ENCODE peak calls at places on chromosome 2, in six cellular contexts. R is kidney epithelial cell, J is choroid plexus epithelial cell, T is tibial artery, A is fibroblast of lung, M is esophagus squamous epithelium. P is an unnamed sample.

GRCh38 chr2:86372641-86373502 is 35.4 kb upstream of the REEP1 start:
- DNase-seq in R (no peak), J (peak; percentile 63), T (no peak), A (peak; percentile 33), M (no peak), P (peak; percentile 53)

GRCh38 chr2:38073211-38074005 is 2.5 kb downstream of the CYP1B1 start:
- DNase-seq in R (no peak), J (no peak), T (no peak), A (peak; percentile 21), M (no peak), P (no peak)

GRCh38 chr2:105443610-105444598 is 45.1 kb upstream of the FHL2 start:
- DNase-seq in R (no peak), J (no peak), T (no peak), A (peak; percentile 57), M (no peak), P (peak; percentile 96)

GRCh38 chr2:217935245-217935879 is 67.4 kb downstream of the TNS1 start:
- DNase-seq in R (peak; percentile 42), J (peak; percentile 60), T (no peak), A (peak; percentile 95), M (no peak), P (peak; percentile 76)

GRCh38 chr2:109450574-109451265 is 163.0 kb downstream of the SEPTIN10 start:
- DNase-seq in R (no peak), J (no peak), T (peak; percentile 88), A (no peak), M (no peak), P (no peak)

GRCh38 chr2:53202063-53202462 is 565.5 kb upstream of the CHAC2 start:
- DNase-seq in R (peak; percentile 74), J (peak; percentile 79), T (no peak), A (peak; percentile 93), M (no peak), P (peak; percentile 73)

GRCh38 chr2:6909431-6910385 is 7.5 kb upstream of the RNF144A start:
- DNase-seq in R (no peak), J (peak; percentile 23), T (no peak), A (no peak), M (no peak), P (no peak)

GRCh38 chr2:39252888-39253518 is 9.2 kb upstream of the CDKL4 start:
- DNase-seq in R (no peak), J (no peak), T (no peak), A (no peak), M (no peak), P (no peak)

GRCh38 chr2:218003994-218004419 is 1.2 kb upstream of the TNS1 start:
- DNase-seq in R (no peak), J (peak; percentile 73), T (peak; percentile 97), A (peak; percentile 99), M (no peak), P (peak; percentile 82)

GRCh38 chr2:824954-825353 is 125.7 kb upstream of the SNTG2 start:
- DNase-seq in R (no peak), J (no peak), T (no peak), A (no peak), M (no peak), P (no peak)

GRCh38 chr2:17580319-17580715 is 39.8 kb downstream of the VSNL1 start:
- DNase-seq in R (no peak), J (no peak), T (no peak), A (no peak), M (no peak), P (no peak)

GRCh38 chr2:166932032-166932431 is 43.8 kb downstream of the XIRP2 start:
- DNase-seq in R (no peak), J (peak; percentile 2), T (no peak), A (no peak), M (no peak), P (no peak)

GRCh38 chr2:226791487-226792081 is 8.0 kb downstream of the IRS1 start:
- DNase-seq in R (no peak), J (peak; percentile 86), T (peak; percentile 94), A (peak; percentile 83), M (peak; percentile 38), P (peak; percentile 86)

GRCh38 chr2:85309699-85310321 is 18.0 kb downstream of the TGOLN2 start:
- DNase-seq in R (no peak), J (no peak), T (peak; percentile 55), A (no peak), M (no peak), P (no peak)

GRCh38 chr2:10084956-10085851 is 5.0 kb upstream of the CYS1 start:
- DNase-seq in R (peak; percentile 58), J (no peak), T (no peak), A (no peak), M (no peak), P (no peak)

GRCh38 chr2:25257032-25257455 is 84.7 kb downstream of the DNMT3A start:
- DNase-seq in R (no peak), J (peak; percentile 78), T (no peak), A (peak; percentile 79), M (no peak), P (peak; percentile 57)

GRCh38 chr2:141929331-141930252 is 201.2 kb downstream of the LRP1B start:
- DNase-seq in R (no peak), J (no peak), T (no peak), A (no peak), M (no peak), P (peak; percentile 1)

GRCh38 chr2:21175895-21176646 is 52.3 kb downstream of the TDRD15 start:
- DNase-seq in R (no peak), J (peak; percentile 30), T (no peak), A (no peak), M (no peak), P (peak; percentile 8)

GRCh38 chr2:44789971-44790721 is 151.4 kb upstream of the SIX3 start:
- DNase-seq in R (no peak), J (no peak), T (no peak), A (no peak), M (no peak), P (no peak)

GRCh38 chr2:155026646-155027045 is 328.2 kb downstream of the KCNJ3 start:
- DNase-seq in R (no peak), J (no peak), T (no peak), A (no peak), M (no peak), P (no peak)

GRCh38 chr2:80496770-80497169 is 192.2 kb upstream of the LRRTM1 start:
- DNase-seq in R (peak; percentile 66), J (peak; percentile 71), T (no peak), A (peak; percentile 87), M (no peak), P (peak; percentile 51)

GRCh38 chr2:114862234-114862633 is 419.8 kb downstream of the DPP10 start:
- DNase-seq in R (no peak), J (no peak), T (no peak), A (no peak), M (no peak), P (no peak)

GRCh38 chr2:119463136-119463535 is 31.5 kb downstream of the TMEM37 start:
- DNase-seq in R (no peak), J (no peak), T (no peak), A (peak; percentile 8), M (no peak), P (no peak)

DNA sequence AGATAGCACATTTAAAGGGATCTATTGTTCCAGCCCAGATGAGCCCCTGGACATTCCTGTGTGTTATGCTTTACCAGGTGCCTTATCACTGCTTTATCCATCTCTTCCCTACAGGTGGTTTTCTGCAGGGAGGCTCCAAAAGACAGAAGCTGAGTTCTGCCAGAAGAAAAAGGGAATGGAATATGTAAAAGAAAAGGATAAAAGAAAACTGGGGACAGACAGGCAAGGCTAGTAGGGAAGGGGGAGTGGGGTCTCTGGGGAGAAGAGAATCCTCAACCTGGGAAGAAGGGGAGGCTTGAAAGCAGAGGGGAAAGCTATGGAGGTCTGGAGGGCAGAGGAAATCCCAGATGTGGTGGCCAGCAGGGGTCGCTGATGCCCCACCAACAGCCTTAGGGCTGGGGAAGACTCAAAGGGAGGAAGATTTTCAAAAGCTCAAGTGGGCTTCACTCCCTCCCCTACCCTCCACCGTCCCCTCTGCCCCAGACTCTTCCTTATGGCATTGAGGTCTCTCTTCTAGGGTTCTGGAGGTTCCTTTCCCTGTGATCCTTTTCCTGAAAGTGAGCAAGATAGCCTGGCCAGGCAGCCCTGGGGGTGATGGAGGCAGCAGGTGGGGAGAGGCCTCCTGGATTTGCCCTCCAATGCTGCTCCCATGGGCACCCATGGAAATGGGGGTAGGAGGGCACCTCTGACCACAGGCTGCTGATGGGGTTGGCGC is 178.1 kb upstream of the PKDCC start:
- DNase-seq in R (no peak), J (peak; percentile 79), T (peak; percentile 87), A (peak; percentile 40), M (no peak), P (peak; percentile 77)
- TF ChIP-seq CTCF in R (peak; percentile 90), J (peak; percentile 93), T (peak; percentile 83), A (peak; percentile 92), M (peak; percentile 76), P (peak; percentile 88)

GRCh38 chr2:231487197-231487596 is 22.9 kb upstream of the NCL start:
- DNase-seq in R (no peak), J (no peak), T (no peak), A (no peak), M (no peak), P (no peak)

GRCh38 chr2:231479455-231479854 is 15.2 kb upstream of the NCL start:
- DNase-seq in R (no peak), J (no peak), T (no peak), A (no peak), M (no peak), P (no peak)

GRCh38 chr2:231480781-231481180 is 16.5 kb upstream of the NCL start:
- DNase-seq in R (no peak), J (no peak), T (no peak), A (no peak), M (no peak), P (no peak)

GRCh38 chr2:231483398-231484329 is 19.4 kb upstream of the NCL start:
- DNase-seq in R (no peak), J (peak; percentile 31), T (peak; percentile 70), A (no peak), M (no peak), P (peak; percentile 10)

GRCh38 chr2:231482806-231483391 is 18.6 kb upstream of the NCL start:
- DNase-seq in R (peak; percentile 10), J (peak; percentile 62), T (peak; percentile 84), A (peak; percentile 36), M (no peak), P (peak; percentile 55)
- H3K4me3 ChIP-seq in R (no peak overlapping the region), J (peak overlapping the region; percentile 60), T (peak overlapping the region; percentile 57), A (no peak overlapping the region), M (peak overlapping the region; percentile 50), P (peak overlapping the region; percentile 43)

DNA sequence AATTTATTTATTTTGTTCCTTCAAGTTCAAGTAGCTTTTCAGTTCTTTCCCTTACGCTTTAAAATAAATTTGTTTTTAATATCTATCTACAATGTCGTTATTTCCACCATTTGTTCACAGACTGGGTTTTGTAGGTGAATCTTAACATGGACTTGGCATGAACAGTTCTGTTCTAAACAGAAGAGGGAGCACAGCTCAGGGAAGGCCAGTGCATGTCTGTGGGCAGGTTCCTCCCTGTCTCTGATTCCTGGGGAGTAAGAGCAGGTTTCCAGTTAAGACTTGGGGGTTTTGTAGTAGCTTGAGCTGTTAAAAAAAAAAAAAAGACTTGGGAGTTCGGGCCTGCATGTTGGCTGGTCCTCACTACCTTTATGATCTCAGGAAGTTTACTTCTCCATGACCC is 11.1 kb downstream of the TTL start:
- DNase-seq in R (no peak), J (peak; percentile 58), T (no peak), A (peak; percentile 36), M (no peak), P (peak; percentile 17)
- TF ChIP-seq CTCF in R (no peak), J (peak; percentile 52), T (no peak), A (peak; percentile 10), M (no peak), P (peak; percentile 27)

DNA sequence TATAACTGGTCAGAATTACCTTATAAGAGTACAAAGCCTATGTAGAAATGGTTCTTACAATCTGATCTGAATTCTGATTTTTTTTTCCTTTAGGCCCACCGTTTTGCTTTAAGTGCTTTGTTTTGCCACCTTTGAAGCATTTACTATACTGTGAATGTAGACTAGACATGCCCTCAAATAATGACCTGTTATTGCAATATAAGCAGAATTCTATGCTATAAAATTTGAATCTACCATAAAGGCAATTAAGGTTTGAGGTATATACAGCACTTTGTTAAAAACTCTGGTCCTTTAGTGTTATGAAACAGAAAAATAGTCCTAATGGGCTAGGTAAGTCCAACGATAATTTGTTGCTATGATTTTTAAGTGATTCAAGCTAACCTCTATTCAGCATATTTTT is 86.6 kb upstream of the NOSTRIN start:
- DNase-seq in R (no peak), J (no peak), T (no peak), A (no peak), M (no peak), P (no peak)
- H3K4me3 ChIP-seq in R (no peak overlapping the region), J (no peak overlapping the region), T (no peak overlapping the region), A (no peak overlapping the region), M (no peak overlapping the region), P (no peak overlapping the region)